ENCODE peak calls at places on chromosomes 11 and 22, in eight cellular contexts. C is A549; N is germinal center; L is stimulated activated CD4-positive, alpha-beta T cell treated with anti-CD3 and anti-CD28 coated beads, Interleukin-4, amount 100 ng/mL, for 48 hours; U is Calu3; F is activated CD4-positive, alpha-beta T cell treated with anti-CD3 and anti-CD28 coated beads for 24 hours; Z is LoVo; I is NCI-H2081. R is an unnamed sample.

GRCh38 chr22:23681026-23681809 is 9.6 kb upstream of the RGL4 start:
- DNase-seq in F (no peak), L (no peak), U (no peak), C (no peak), I (no peak), Z (no peak), N (no peak), R (no peak)

GRCh38 chr11:96218013-96218412 is 125.0 kb downstream of the MAML2 start:
- DNase-seq in N (no peak), L (no peak), U (no peak), Z (no peak), I (no peak), F (no peak), C (no peak), R (no peak)

GRCh38 chr11:20604864-20605601 is 5.6 kb downstream of the SLC6A5 start:
- DNase-seq in N (no peak), U (no peak), Z (no peak), F (no peak), I (no peak), L (no peak), C (no peak), R (no peak)

GRCh38 chr11:64058494-64058893 is 22.8 kb downstream of the FLRT1 start:
- DNase-seq in Z (no peak), I (peak; percentile 79), L (no peak), F (no peak), N (no peak), U (no peak), C (no peak), R (no peak)

GRCh38 chr11:32434387-32435151 is 770 bp downstream of the WT1 start:
- DNase-seq in U (no peak), N (no peak), L (no peak), I (no peak), C (peak; percentile 52), Z (no peak), F (no peak), R (no peak)

GRCh38 chr11:123511037-123511870 is 81.2 kb downstream of the GRAMD1B start:
- DNase-seq in Z (peak; percentile 58), I (peak; percentile 95), U (peak; percentile 81), C (peak; percentile 78), N (peak; percentile 92), F (peak; percentile 58), L (peak; percentile 75), R (peak; percentile 34)

GRCh38 chr11:16844268-16844667 is 105.8 kb downstream of the C11orf58 start:
- DNase-seq in Z (no peak), I (no peak), U (no peak), N (no peak), F (no peak), L (no peak), C (no peak), R (no peak)

GRCh38 chr11:84865257-84865656 is 761.9 kb downstream of the DLG2 start:
- DNase-seq in N (no peak), C (no peak), L (no peak), Z (no peak), F (no peak), U (no peak), I (no peak), R (no peak)

GRCh38 chr22:29062286-29062949 is 787 bp upstream of the C22orf31 start:
- DNase-seq in C (no peak), N (no peak), F (no peak), Z (no peak), L (no peak), I (no peak), U (no peak), R (no peak)

R was measured in naive thymus-derived CD8-positive, alpha-beta T cell.